ENCODE peak calls at places on chromosomes 4 and X, in five cellular contexts. S is upper lobe of right lung, G is aorta, U is psoas muscle, T is AG04450. P is an unnamed sample.
A peak's percentile ranks its signal among the peaks of the same experiment; 100 is the strongest.

GRCh38 chr4:140296871-140297570 is 76.4 kb upstream of the SCOC start:
- DNase-seq in S (no peak), G (no peak), U (no peak), T (no peak), P (peak; percentile 12)

GRCh38 chr4:3492741-3493719 is 29.9 kb downstream of the DOK7 start:
- DNase-seq in S (no peak), G (no peak), T (no peak), U (no peak), P (no peak)

GRCh38 chrX:94051926-94052325 is 377.9 kb downstream of the FAM133A start:
- DNase-seq in U (no peak), G (no peak), S (no peak), T (no peak), P (no peak)

GRCh38 chr4:184994010-184994622 is 24.2 kb upstream of the HELT start:
- DNase-seq in U (no peak), T (no peak), S (no peak), G (no peak), P (no peak)

GRCh38 chr4:91621446-91621845 is 682.3 kb upstream of the GRID2 start:
- DNase-seq in G (no peak), U (no peak), S (no peak), T (no peak), P (no peak)

GRCh38 chr4:169015237-169015636 is 5.2 kb upstream of the CBR4 start:
- DNase-seq in T (no peak), U (peak; percentile 73), G (no peak), S (no peak), P (no peak)

GRCh38 chr4:185534850-185535761 is at the start of gene PDLIM3:
- DNase-seq in G (peak; percentile 94), S (peak; percentile 79), T (no peak), U (peak; percentile 94), P (peak; percentile 80)

GRCh38 chrX:46611658-46612362 is 38.2 kb downstream of the CHST7 start:
- DNase-seq in G (no peak), S (no peak), T (no peak), U (no peak), P (no peak)

GRCh38 chr4:53122280-53123116 is 243.4 kb downstream of the SCFD2 start:
- DNase-seq in S (no peak), U (no peak), T (no peak), G (no peak), P (no peak)

GRCh38 chr4:112564706-112565270 is 48.8 kb upstream of the NEUROG2 start:
- DNase-seq in T (no peak), U (no peak), G (no peak), S (no peak), P (no peak)

GRCh38 chr4:137998666-137999429 is 243.3 kb downstream of the SLC7A11 start:
- DNase-seq in S (no peak), U (no peak), T (peak; percentile 11), G (no peak), P (peak; percentile 60)

GRCh38 chrX:300334-300733 is 18.3 kb downstream of the GTPBP6 start:
- DNase-seq in S (no peak), U (no peak), T (no peak), G (no peak), P (no peak)

GRCh38 chr4:72569719-72570235 is 756 bp upstream of the ADAMTS3 start:
- DNase-seq in S (no peak), G (no peak), U (peak; percentile 17), T (no peak), P (no peak)

GRCh38 chr4:85955614-85956295 is 404.1 kb downstream of the MAPK10 start:
- DNase-seq in S (no peak), G (no peak), T (no peak), U (no peak), P (peak; percentile 58)

GRCh38 chr4:170102426-170102825 is 12.7 kb upstream of the AADAT start:
- DNase-seq in T (no peak), G (no peak), S (no peak), U (no peak), P (peak; percentile 8)

GRCh38 chr4:135365065-135365464 is 1163.5 kb upstream of the PABPC4L start:
- DNase-seq in G (no peak), S (no peak), U (no peak), T (peak; percentile 3), P (peak; percentile 63)

GRCh38 chr4:15753786-15754185 is 24.3 kb upstream of the CD38 start:
- DNase-seq in T (no peak), S (no peak), G (no peak), U (peak; percentile 79), P (no peak)

GRCh38 chr4:90245837-90246236 is 118.6 kb downstream of the CCSER1 start:
- DNase-seq in S (no peak), G (no peak), T (no peak), U (no peak), P (no peak)

GRCh38 chr4:8869002-8869878 is 2.4 kb downstream of the HMX1 start:
- DNase-seq in G (no peak), T (no peak), U (no peak), S (no peak), P (no peak)

GRCh38 chr4:39279416-39279815 is 86.7 kb downstream of the RFC1 start:
- DNase-seq in S (no peak), U (no peak), T (no peak), G (no peak), P (no peak)

GRCh38 chr4:2081540-2081939 is 22.4 kb downstream of the NAT8L start:
- DNase-seq in T (no peak), S (peak; percentile 40), G (peak; percentile 39), U (no peak), P (no peak)

GRCh38 chr4:138056541-138056940 is 185.6 kb downstream of the SLC7A11 start:
- DNase-seq in T (no peak), G (no peak), U (no peak), S (no peak), P (no peak)

GRCh38 chr4:127641524-127641923 is 8.8 kb downstream of the INTU start:
- DNase-seq in T (no peak), S (no peak), U (no peak), G (no peak), P (no peak)

GRCh38 chr4:158282252-158282651 is 72.0 kb downstream of the TMEM144 start:
- DNase-seq in G (no peak), T (no peak), S (no peak), U (no peak), P (peak; percentile 34)

GRCh38 chr4:118265312-118266144 is 87.3 kb downstream of the PRSS12 start:
- DNase-seq in G (peak; percentile 76), S (peak; percentile 78), T (no peak), U (peak; percentile 48), P (no peak)

GRCh38 chrX:110600745-110601310 is 194.8 kb downstream of the CHRDL1 start:
- DNase-seq in G (no peak), T (no peak), U (no peak), S (no peak), P (no peak)

GRCh38 chr4:105709081-105709450 is 482 bp downstream of the GSTCD start:
- DNase-seq in G (no peak), S (no peak), U (no peak), T (no peak), P (peak; percentile 53)

GRCh38 chrX:68681443-68681941 is 34.0 kb downstream of the STARD8 start:
- DNase-seq in G (no peak), S (no peak), T (no peak), U (no peak), P (no peak)

GRCh38 chr4:6633091-6633906 is 7.2 kb upstream of the MRFAP1 start:
- DNase-seq in T (no peak), G (no peak), S (no peak), U (peak; percentile 73), P (peak; percentile 73)

GRCh38 chr4:142120921-142121320 is 484.5 kb downstream of the IL15 start:
- DNase-seq in U (no peak), G (no peak), S (no peak), T (no peak), P (no peak)

GRCh38 chr4:85994576-85994975 is 365.3 kb downstream of the MAPK10 start:
- DNase-seq in T (no peak), G (no peak), U (no peak), S (no peak), P (no peak)

GRCh38 chrX:16785247-16786138 is 773 bp upstream of the TXLNG start:
- DNase-seq in G (peak; percentile 78), U (peak; percentile 56), T (no peak), S (no peak), P (peak; percentile 29)

GRCh38 chrX:102712967-102713677 is 874 bp downstream of the GPRASP2 start:
- DNase-seq in S (peak; percentile 60), U (peak; percentile 51), T (no peak), G (no peak), P (peak; percentile 69)

DNA sequence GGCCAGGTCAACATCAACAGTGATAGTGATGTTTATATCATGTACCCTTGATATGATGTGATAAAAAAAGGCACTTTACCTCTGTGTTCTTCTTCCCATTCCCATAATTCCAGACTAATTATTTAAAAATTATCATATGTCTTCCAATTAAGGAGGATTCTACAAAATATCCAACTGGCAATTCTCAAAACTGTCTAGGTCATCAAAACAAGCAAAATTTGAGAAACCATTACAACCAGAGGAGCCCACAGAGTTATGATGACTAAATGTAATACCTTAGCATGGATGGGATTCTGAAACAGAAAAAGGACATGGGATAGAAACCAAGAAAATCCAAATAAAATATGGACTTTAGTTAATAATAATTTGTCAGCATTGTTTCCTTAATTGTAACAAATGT is 428.6 kb upstream of the AMOT start:
- DNase-seq in S (no peak), T (no peak), G (no peak), U (no peak), P (no peak)
- H3K27me3 ChIP-seq in S (no peaks in the 10 kb centered on the region), T (no peaks in the 10 kb centered on the region), G (no peaks in the 10 kb centered on the region), U (no peaks in the 10 kb centered on the region), P (peaks cover 10% of the 10 kb centered on the region)

GRCh38 chr4:604131-604530 is 21.2 kb upstream of the PDE6B start:
- DNase-seq in U (no peak), T (no peak), G (no peak), S (no peak), P (no peak)
- H3K27me3 ChIP-seq in U (peaks cover 4% of the 10 kb centered on the region), T (no peaks in the 10 kb centered on the region), G (no peaks in the 10 kb centered on the region), S (peaks cover 9% of the 10 kb centered on the region), P (peaks cover 19% of the 10 kb centered on the region)

GRCh38 chr4:5133933-5134594 is 82.8 kb downstream of the STK32B start:
- DNase-seq in S (no peak), U (no peak), T (no peak), G (no peak), P (no peak)

GRCh38 chr4:5134620-5135019 is 83.3 kb downstream of the STK32B start:
- DNase-seq in G (no peak), U (no peak), T (no peak), S (no peak), P (no peak)

GRCh38 chr4:5128569-5128968 is 77.3 kb downstream of the STK32B start:
- DNase-seq in T (no peak), G (no peak), U (no peak), S (no peak), P (no peak)

GRCh38 chr4:5137226-5137625 is 85.9 kb downstream of the STK32B start:
- DNase-seq in G (no peak), T (no peak), U (no peak), S (no peak), P (no peak)

GRCh38 chr4:5133201-5133600 is 81.9 kb downstream of the STK32B start:
- DNase-seq in T (no peak), U (no peak), G (no peak), S (no peak), P (no peak)
- H3K27me3 ChIP-seq in T (peaks cover 3% of the 10 kb centered on the region), U (no peaks in the 10 kb centered on the region), G (no peaks in the 10 kb centered on the region), S (no peaks in the 10 kb centered on the region), P (peaks cover 5% of the 10 kb centered on the region)

DNA sequence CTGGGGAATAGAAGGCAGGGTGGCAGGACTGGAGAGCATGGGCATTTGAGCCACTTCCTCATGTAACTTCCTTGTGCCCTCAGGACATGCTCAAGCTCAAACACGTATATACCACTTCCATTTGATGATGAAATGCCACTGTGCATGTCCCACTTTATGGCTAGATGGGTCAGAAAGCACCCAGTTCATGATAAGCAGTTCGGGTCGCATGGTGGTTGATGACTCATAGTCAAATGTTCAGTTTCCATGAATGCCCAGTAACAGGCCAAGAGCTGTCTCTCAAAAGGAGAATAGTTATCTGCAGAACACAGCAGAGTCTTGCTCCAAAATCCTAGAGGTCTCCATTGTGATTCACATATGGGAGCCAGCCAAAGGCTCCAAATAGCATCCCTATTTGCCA is 48.9 kb upstream of the SPIN3 start:
- DNase-seq in T (no peak), S (no peak), G (no peak), U (no peak), P (no peak)
- H3K27me3 ChIP-seq in T (no peaks in the 10 kb centered on the region), S (no peaks in the 10 kb centered on the region), G (no peaks in the 10 kb centered on the region), U (peaks cover 59% of the 10 kb centered on the region), P (peaks cover 23% of the 10 kb centered on the region)